ENCODE peak calls at places on chromosomes 13 and 19, in ten cellular contexts. J is Peyer's patch; N is psoas muscle; I is stomach; R is activated gamma-delta T cell treated with Interleukin-2 at 50 U/mL for 16 hours; O is H9; W is myocyte; C is hepatocyte; L is activated CD8-positive, alpha-beta memory T cell treated with anti-CD3 and anti-CD28 coated beads, Interleukin-2, amount 50 U/mL, for 48 hours; F is A549. H is an unnamed sample.

GRCh38 chr19:2271516-2272103 is 10.4 kb downstream of the PEAK3 start:
- DNase-seq in J (no peak), N (peak), I (no peak), R (peak), O (peak), W (peak), C (peak), L (peak), F (no peak), H (no peak)

GRCh38 chr13:110663044-110663443 is 42.9 kb downstream of the CARS2 start:
- DNase-seq in J (no peak), N (no peak), I (no peak), R (no peak), O (no peak), W (no peak), C (no peak), L (no peak), F (no peak), H (no peak)

GRCh38 chr19:3573162-3573857 is 566 bp downstream of the HMG20B start:
- DNase-seq in J (no peak), N (peak), I (peak), R (no peak), O (no peak), W (no peak), C (peak), L (peak), F (no peak), H (peak)

GRCh38 chr13:33536639-33537425 is 251.3 kb upstream of the STARD13 start:
- DNase-seq in J (no peak), N (no peak), I (no peak), R (no peak), O (no peak), W (peak), C (no peak), L (no peak), F (no peak), H (no peak)

GRCh38 chr13:109626386-109627171 is 159.8 kb downstream of the IRS2 start:
- DNase-seq in J (no peak), N (no peak), I (no peak), R (no peak), O (no peak), W (peak), C (no peak), L (no peak), F (no peak), H (no peak)

GRCh38 chr13:75566658-75567057 is 17.1 kb downstream of the UCHL3 start:
- DNase-seq in J (no peak), N (no peak), I (no peak), R (no peak), O (no peak), W (peak), C (peak), L (no peak), F (peak), H (no peak)

GRCh38 chr13:75705395-75705794 is 69.3 kb downstream of the LMO7 start:
- DNase-seq in J (no peak), N (no peak), I (no peak), R (no peak), O (no peak), W (peak), C (no peak), L (no peak), F (peak), H (no peak)

GRCh38 chr13:108859202-108860012 is 230.0 kb downstream of the MYO16 start:
- DNase-seq in J (no peak), N (no peak), I (no peak), R (no peak), O (no peak), W (no peak), C (peak), L (no peak), F (no peak), H (no peak)

GRCh38 chr13:32476021-32476731 is 48.2 kb upstream of the N4BP2L1 start:
- DNase-seq in J (no peak), N (no peak), I (no peak), R (no peak), O (no peak), W (peak), C (no peak), L (no peak), F (no peak), H (no peak)

GRCh38 chr13:97318532-97318931 is 96.4 kb downstream of the MBNL2 start:
- DNase-seq in J (no peak), N (no peak), I (no peak), R (no peak), O (no peak), W (peak), C (no peak), L (no peak), F (no peak), H (no peak)

GRCh38 chr13:59673301-59673700 is 490.4 kb downstream of the DIAPH3 start:
- DNase-seq in J (no peak), N (no peak), I (no peak), R (no peak), O (no peak), W (no peak), C (no peak), L (no peak), F (no peak), H (no peak)

GRCh38 chr13:101115762-101116161 is 300.5 kb downstream of the NALCN start:
- DNase-seq in J (no peak), N (no peak), I (no peak), R (no peak), O (peak), W (peak), C (peak), L (no peak), F (no peak), H (no peak)

GRCh38 chr13:111203742-111204386 is 88.8 kb downstream of the ARHGEF7 start:
- DNase-seq in J (peak), N (no peak), I (no peak), R (no peak), O (no peak), W (no peak), C (no peak), L (no peak), F (no peak), H (no peak)

GRCh38 chr13:51913421-51914136 is 51.8 kb downstream of the CCDC70 start:
- DNase-seq in J (no peak), N (no peak), I (no peak), R (no peak), O (peak), W (peak), C (no peak), L (peak), F (no peak), H (no peak)

GRCh38 chr13:25678398-25678797 is 306.6 kb downstream of the ATP8A2 start:
- DNase-seq in J (no peak), N (no peak), I (peak), R (no peak), O (peak), W (peak), C (no peak), L (no peak), F (no peak), H (no peak)

GRCh38 chr13:97658556-97658955 is 224.6 kb downstream of the RAP2A start:
- DNase-seq in J (no peak), N (no peak), I (no peak), R (no peak), O (no peak), W (no peak), C (no peak), L (no peak), F (no peak), H (no peak)